ENCODE peak calls at places on chromosomes 13 and 19, in five cellular contexts. F is GM23248, O is IMR-90, C is A549, A is hepatocyte. T is an unnamed sample.
A peak's percentile ranks its signal among the peaks of the same experiment; 100 is the strongest.

GRCh38 chr13:30679483-30680330 is 55.6 kb upstream of the ALOX5AP start:
- DNase-seq in F (peak; percentile 57), O (peak; percentile 41), C (peak; percentile 40), A (peak; percentile 29), T (no peak)

GRCh38 chr19:49415810-49416200 is 7.4 kb downstream of the PTH2 start:
- DNase-seq in F (no peak), O (no peak), C (no peak), A (no peak), T (no peak)

GRCh38 chr13:102571075-102571474 is 25.7 kb upstream of the TPP2 start:
- DNase-seq in F (peak; percentile 15), O (no peak), C (no peak), A (no peak), T (no peak)

GRCh38 chr19:39692822-39693221 is 11.5 kb upstream of the LGALS14 start:
- DNase-seq in F (no peak), O (no peak), C (no peak), A (no peak), T (no peak)

GRCh38 chr13:99778500-99778899 is 193.1 kb downstream of the ZIC5 start:
- DNase-seq in F (no peak), O (no peak), C (no peak), A (no peak), T (no peak)

GRCh38 chr19:41612483-41612882 is 14.4 kb downstream of the CEACAM4 start:
- DNase-seq in F (no peak), O (no peak), C (no peak), A (no peak), T (no peak)

GRCh38 chr13:105702441-105702840 is 833.0 kb downstream of the EFNB2 start:
- DNase-seq in F (no peak), O (no peak), C (no peak), A (no peak), T (no peak)

GRCh38 chr19:48190288-48191284 is 20.1 kb downstream of the ZSWIM9 start:
- DNase-seq in F (no peak), O (peak; percentile 82), C (peak; percentile 64), A (peak; percentile 83), T (no peak)

GRCh38 chr13:51201886-51202285 is 20.3 kb upstream of the FAM124A start:
- DNase-seq in F (no peak), O (no peak), C (no peak), A (no peak), T (no peak)

GRCh38 chr13:48233886-48234488 is 981 bp downstream of the ITM2B start:
- DNase-seq in F (peak; percentile 78), O (peak; percentile 61), C (no peak), A (peak; percentile 46), T (no peak)

GRCh38 chr13:111460548-111461444 is 140.4 kb downstream of the TEX29 start:
- DNase-seq in F (peak; percentile 78), O (peak; percentile 47), C (peak; percentile 32), A (peak; percentile 68), T (peak; percentile 27)

GRCh38 chr19:33024398-33024797 is 40.3 kb downstream of the RHPN2 start:
- DNase-seq in F (no peak), O (no peak), C (no peak), A (no peak), T (peak; percentile 73)

GRCh38 chr13:112768795-112769411 is 79.1 kb downstream of the ATP11A start:
- DNase-seq in F (no peak), O (no peak), C (no peak), A (no peak), T (no peak)

GRCh38 chr19:33938821-33939220 is 142.2 kb downstream of the KCTD15 start:
- DNase-seq in F (no peak), O (no peak), C (no peak), A (no peak), T (no peak)

GRCh38 chr13:40984670-40985366 is 34.3 kb downstream of the ELF1 start:
- DNase-seq in F (peak; percentile 26), O (no peak), C (no peak), A (no peak), T (no peak)

GRCh38 chr19:29445246-29445645 is 80.5 kb upstream of the VSTM2B start:
- DNase-seq in F (no peak), O (no peak), C (no peak), A (no peak), T (no peak)

GRCh38 chr19:29546583-29547190 is 20.9 kb downstream of the VSTM2B start:
- DNase-seq in F (no peak), O (no peak), C (no peak), A (peak; percentile 49), T (no peak)

GRCh38 chr19:512548-513365 is 5.5 kb downstream of the TPGS1 start:
- DNase-seq in F (no peak), O (no peak), C (no peak), A (no peak), T (no peak)

GRCh38 chr13:97165527-97166425 is 56.4 kb upstream of the MBNL2 start:
- DNase-seq in F (no peak), O (no peak), C (peak; percentile 56), A (peak; percentile 25), T (peak; percentile 47)

GRCh38 chr19:33394006-33394722 is 20.7 kb downstream of the CEBPG start:
- DNase-seq in F (peak; percentile 95), O (peak; percentile 69), C (no peak), A (no peak), T (no peak)

GRCh38 chr19:6529937-6530384 is 865 bp upstream of the TNFSF9 start:
- DNase-seq in F (no peak), O (no peak), C (no peak), A (no peak), T (no peak)
- H3K4me2 ChIP-seq in F (peak overlapping the region; percentile 90), O (peak overlapping the region; percentile 81), C (peak overlapping the region; percentile 98), A (peak overlapping the region; percentile 92), T (peak overlapping the region; percentile 85)

GRCh38 chr19:36687214-36688056 is at the start of gene ZNF567:
- DNase-seq in F (peak; percentile 99), O (peak; percentile 93), C (peak; percentile 99), A (peak; percentile 98), T (peak; percentile 89)

GRCh38 chr19:36686365-36687213 is 823 bp upstream of the ZNF567 start:
- DNase-seq in F (peak; percentile 32), O (peak; percentile 5), C (no peak), A (peak; percentile 13), T (no peak)

GRCh38 chr19:36688058-36688457 is 646 bp downstream of the ZNF567 start:
- DNase-seq in F (peak; percentile 10), O (no peak), C (no peak), A (no peak), T (no peak)

DNA sequence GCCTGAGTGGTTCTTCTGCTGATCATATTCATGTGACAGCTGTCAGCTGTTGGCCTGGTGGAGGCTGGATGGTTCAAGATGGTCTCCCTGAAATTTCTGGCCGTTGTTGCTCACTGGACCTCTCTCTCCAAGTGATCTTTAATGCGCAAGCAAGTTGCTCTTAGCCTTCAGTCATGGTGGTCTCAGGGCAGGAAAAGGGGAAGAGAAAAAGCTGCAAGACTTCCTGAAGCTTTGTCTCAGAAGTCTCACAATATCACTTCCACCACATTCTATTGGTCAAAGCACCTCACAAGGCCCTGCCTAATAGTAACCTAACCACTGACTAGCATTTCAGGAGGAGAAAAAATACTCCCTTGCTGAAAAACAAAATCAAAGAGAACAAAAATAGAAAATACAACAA is 1.6 kb upstream of the ZNF567 start:
- DNase-seq in F (no peak), O (no peak), C (no peak), A (no peak), T (no peak)
- H3K4me2 ChIP-seq in F (peak overlapping the region; percentile 93), O (no peak overlapping the region), C (peak overlapping the region; percentile 78), A (peak overlapping the region; percentile 82), T (peak overlapping the region; percentile 99)

DNA sequence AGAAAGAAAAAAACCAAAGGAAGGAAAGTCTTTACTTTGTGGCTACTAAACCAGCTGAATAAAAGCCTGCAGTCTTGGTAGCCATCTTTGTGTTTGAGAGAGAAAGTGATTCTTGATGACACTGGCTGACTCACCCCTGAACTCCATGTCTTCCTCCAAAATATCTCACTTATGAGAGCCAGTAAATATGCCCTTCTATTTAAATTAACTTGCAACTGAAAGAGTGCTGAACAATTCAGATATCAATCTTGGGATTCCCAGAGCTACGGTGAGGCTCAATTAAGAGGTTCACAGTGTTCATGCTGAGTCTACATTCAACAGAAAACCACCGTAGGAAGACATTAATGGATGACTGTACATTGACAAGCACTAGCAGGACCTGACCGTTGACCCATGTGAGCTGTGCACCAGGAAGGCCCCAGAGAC is 57.9 kb downstream of the KCTD12 start:
- DNase-seq in F (peak; percentile 71), O (peak; percentile 17), C (no peak), A (no peak), T (no peak)
- H3K4me2 ChIP-seq in F (no peak overlapping the region), O (no peak overlapping the region), C (no peak overlapping the region), A (no peak overlapping the region), T (no peak overlapping the region)

GRCh38 chr19:10421240-10421948 is 1.1 kb downstream of the PDE4A start:
- DNase-seq in F (no peak), O (no peak), C (no peak), A (no peak), T (no peak)
- H3K4me2 ChIP-seq in F (peak overlapping the region; percentile 55), O (no peak overlapping the region), C (peak overlapping the region; percentile 95), A (peak overlapping the region; percentile 83), T (no peak overlapping the region)

GRCh38 chr19:2579678-2580280 is 103.9 kb downstream of the GADD45B start:
- DNase-seq in F (no peak), O (no peak), C (no peak), A (no peak), T (no peak)

GRCh38 chr19:2575734-2576481 is 100.0 kb downstream of the GADD45B start:
- DNase-seq in F (peak; percentile 97), O (peak; percentile 69), C (no peak), A (peak; percentile 68), T (no peak)

GRCh38 chr19:2578391-2578826 is 102.5 kb downstream of the GADD45B start:
- DNase-seq in F (peak; percentile 76), O (peak; percentile 49), C (peak; percentile 72), A (peak; percentile 52), T (peak; percentile 68)

GRCh38 chr19:2578911-2579677 is 103.2 kb downstream of the GADD45B start:
- DNase-seq in F (peak; percentile 94), O (peak; percentile 89), C (peak; percentile 94), A (peak; percentile 93), T (peak; percentile 86)

GRCh38 chr19:2577722-2578335 is 101.9 kb downstream of the GADD45B start:
- DNase-seq in F (no peak), O (no peak), C (no peak), A (no peak), T (no peak)
- H3K4me2 ChIP-seq in F (peak overlapping the region; percentile 85), O (no peak overlapping the region), C (peak overlapping the region; percentile 82), A (peak overlapping the region; percentile 93), T (peak overlapping the region; percentile 91)

T was measured in PC-9.